ENCODE peak calls at places on chromosomes 2 and 18, in four cellular contexts. Z is A673, J is MM.1S, K is adrenal gland. V is an unnamed sample.

GRCh38 chr2:76667764-76668163 is 854.4 kb downstream of the LRRTM4 start:
- DNase-seq in Z (no peak), J (no peak), K (no peak), V (no peak)

GRCh38 chr18:13376841-13377351 is 158.3 kb downstream of the LDLRAD4 start:
- DNase-seq in Z (no peak), J (no peak), K (peak), V (no peak)

GRCh38 chr2:160666019-160666676 is 172.5 kb upstream of the RBMS1 start:
- DNase-seq in Z (peak), J (peak), K (no peak), V (peak)

GRCh38 chr18:58611471-58612131 is 17.3 kb downstream of the ALPK2 start:
- DNase-seq in Z (peak), J (no peak), K (no peak), V (peak)

GRCh38 chr18:5196253-5197031 is 615 bp downstream of the AKAIN1 start:
- DNase-seq in Z (no peak), J (no peak), K (peak), V (no peak)

GRCh38 chr2:46260305-46260704 is 36.9 kb upstream of the EPAS1 start:
- DNase-seq in Z (no peak), J (no peak), K (no peak), V (no peak)

GRCh38 chr2:45823723-45824206 is 172.3 kb downstream of the PRKCE start:
- DNase-seq in Z (no peak), J (no peak), K (peak), V (no peak)

GRCh38 chr2:120867290-120868231 is 131.9 kb downstream of the GLI2 start:
- DNase-seq in Z (peak), J (no peak), K (peak), V (no peak)

GRCh38 chr2:113075030-113075429 is 7.3 kb downstream of the IL1F10 start:
- DNase-seq in Z (no peak), J (no peak), K (no peak), V (no peak)

GRCh38 chr18:53944721-53945120 is 279.7 kb downstream of the MBD2 start:
- DNase-seq in Z (no peak), J (no peak), K (no peak), V (no peak)

GRCh38 chr2:181973379-181973778 is 12.3 kb upstream of the PPP1R1C start:
- DNase-seq in Z (no peak), J (no peak), K (no peak), V (no peak)

GRCh38 chr18:74303936-74304335 is 11.7 kb upstream of the C18orf63 start:
- DNase-seq in Z (no peak), J (no peak), K (no peak), V (no peak)

GRCh38 chr2:45570671-45571334 is 40.3 kb downstream of the SRBD1 start:
- DNase-seq in Z (peak), J (no peak), K (no peak), V (no peak)

GRCh38 chr18:44599409-44599808 is 81.3 kb upstream of the SETBP1 start:
- DNase-seq in Z (peak), J (no peak), K (peak), V (no peak)

GRCh38 chr2:40093036-40093673 is 314.1 kb upstream of the THUMPD2 start:
- DNase-seq in Z (no peak), J (no peak), K (no peak), V (no peak)

GRCh38 chr18:48197819-48198218 is 211.4 kb downstream of the ZBTB7C start:
- DNase-seq in Z (no peak), J (no peak), K (no peak), V (no peak)

GRCh38 chr2:19355416-19355821 is 3.0 kb downstream of the OSR1 start:
- DNase-seq in Z (no peak), J (no peak), K (no peak), V (no peak)

GRCh38 chr2:233444501-233444900 is 90.2 kb downstream of the DGKD start:
- DNase-seq in Z (no peak), J (no peak), K (no peak), V (no peak)

GRCh38 chr2:219498280-219499057 is at the start of gene GMPPA:
- DNase-seq in Z (peak), J (peak), K (peak), V (peak)

GRCh38 chr18:26121476-26121875 is 12.2 kb upstream of the PSMA8 start:
- DNase-seq in Z (no peak), J (no peak), K (no peak), V (no peak)

GRCh38 chr2:149808556-149808955 is 221.0 kb upstream of the MMADHC start:
- DNase-seq in Z (no peak), J (no peak), K (no peak), V (no peak)

GRCh38 chr2:43083278-43083677 is 143.1 kb downstream of the ZFP36L2 start:
- DNase-seq in Z (no peak), J (no peak), K (peak), V (no peak)

GRCh38 chr2:100754951-100755350 is 65.0 kb upstream of the NPAS2 start:
- DNase-seq in Z (no peak), J (no peak), K (no peak), V (no peak)

GRCh38 chr2:212441821-212442220 is 96.8 kb downstream of the ERBB4 start:
- DNase-seq in Z (no peak), J (no peak), K (no peak), V (no peak)

GRCh38 chr2:141957827-141958440 is 172.9 kb downstream of the LRP1B start:
- DNase-seq in Z (peak), J (no peak), K (no peak), V (no peak)

GRCh38 chr2:140122001-140122400 is 1341.8 kb upstream of the NXPH2 start:
- DNase-seq in Z (no peak), J (no peak), K (no peak), V (no peak)

GRCh38 chr2:140797718-140798117 is 1333.1 kb downstream of the LRP1B start:
- DNase-seq in Z (no peak), J (peak), K (no peak), V (no peak)

GRCh38 chr2:119431155-119431975 is at the start of gene TMEM37:
- DNase-seq in Z (peak), J (peak), K (peak), V (no peak)

GRCh38 chr2:149617476-149617875 is 29.9 kb upstream of the MMADHC start:
- DNase-seq in Z (no peak), J (no peak), K (no peak), V (no peak)

GRCh38 chr2:130762031-130762909 is 6.9 kb downstream of the AMER3 start:
- DNase-seq in Z (no peak), J (no peak), K (peak), V (no peak)

GRCh38 chr2:65320042-65320711 is 92.5 kb downstream of the ACTR2 start:
- DNase-seq in Z (peak), J (no peak), K (peak), V (peak)

GRCh38 chr18:66046025-66046602 is 295.3 kb downstream of the CDH7 start:
- DNase-seq in Z (no peak), J (peak), K (no peak), V (no peak)

GRCh38 chr2:96175951-96176350 is 30.7 kb upstream of the DUSP2 start:
- DNase-seq in Z (no peak), J (no peak), K (peak), V (peak)

GRCh38 chr2:28350791-28351285 is 41.8 kb upstream of the FOSL2 start:
- DNase-seq in Z (no peak), J (no peak), K (no peak), V (no peak)

GRCh38 chr18:49668583-49669290 is 106.9 kb downstream of the LIPG start:
- DNase-seq in Z (peak), J (no peak), K (no peak), V (no peak)

GRCh38 chr2:240868286-240869108 is at the start of gene AGXT:
- DNase-seq in Z (peak), J (no peak), K (no peak), V (peak)

GRCh38 chr2:236866542-236867340 is 218.9 kb upstream of the COPS8 start:
- DNase-seq in Z (no peak), J (no peak), K (peak), V (no peak)

GRCh38 chr2:200300650-200301314 is 5.7 kb upstream of the SPATS2L start:
- DNase-seq in Z (no peak), J (no peak), K (no peak), V (no peak)
- TF ChIP-seq CTCF in Z (no peak), J (no peak), K (no peak), V (no peak)

DNA sequence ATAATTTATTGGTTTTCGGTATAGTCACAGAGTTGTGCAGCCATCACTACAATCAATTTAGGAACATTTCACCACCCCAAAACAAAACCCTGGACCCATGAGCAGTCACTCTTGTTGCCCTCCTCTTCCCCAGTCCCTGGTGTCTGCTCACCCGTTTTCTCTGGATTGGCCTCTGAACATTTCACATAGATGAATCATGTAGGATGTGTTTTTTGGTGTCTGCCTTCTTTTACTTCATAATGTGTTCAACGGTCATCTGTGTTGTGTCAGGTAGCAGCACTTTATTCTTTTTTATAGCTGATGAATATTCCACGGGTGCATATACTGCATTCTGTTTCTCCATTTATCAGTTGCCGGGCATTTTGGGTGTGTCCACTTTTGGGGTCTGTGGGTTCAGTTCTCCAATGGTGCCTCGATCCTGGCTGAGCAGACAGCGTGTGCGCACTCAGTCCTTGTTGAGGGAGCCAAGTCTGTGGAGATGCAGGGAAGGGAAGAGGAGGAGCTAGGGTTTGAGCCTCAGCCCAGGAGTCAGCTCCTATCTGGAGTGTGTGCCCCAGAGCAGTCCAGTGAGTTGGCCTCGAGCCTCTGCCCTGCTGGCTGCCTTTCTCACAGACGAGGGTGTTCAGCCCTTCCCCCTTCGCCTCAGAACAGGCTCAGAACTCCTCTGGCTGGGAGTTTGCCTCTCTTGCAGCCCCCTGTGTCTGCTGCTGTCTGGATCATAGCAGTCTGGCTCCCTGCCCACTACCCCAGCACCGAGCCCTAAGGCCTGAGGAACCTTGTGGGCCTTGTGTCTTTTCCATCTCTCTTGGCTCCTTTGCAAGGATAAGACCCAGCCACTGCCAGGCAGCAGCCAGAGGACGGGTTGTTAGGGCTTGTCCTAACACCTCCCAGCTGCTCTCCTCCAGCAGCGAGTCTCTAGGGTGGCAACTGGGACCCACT is 18.0 kb downstream of the C2orf74 start:
- DNase-seq in Z (peak), J (no peak), K (peak), V (peak)
- H3K4me3 ChIP-seq in Z (peak), J (no peak), K (no peak), V (peak)

DNA sequence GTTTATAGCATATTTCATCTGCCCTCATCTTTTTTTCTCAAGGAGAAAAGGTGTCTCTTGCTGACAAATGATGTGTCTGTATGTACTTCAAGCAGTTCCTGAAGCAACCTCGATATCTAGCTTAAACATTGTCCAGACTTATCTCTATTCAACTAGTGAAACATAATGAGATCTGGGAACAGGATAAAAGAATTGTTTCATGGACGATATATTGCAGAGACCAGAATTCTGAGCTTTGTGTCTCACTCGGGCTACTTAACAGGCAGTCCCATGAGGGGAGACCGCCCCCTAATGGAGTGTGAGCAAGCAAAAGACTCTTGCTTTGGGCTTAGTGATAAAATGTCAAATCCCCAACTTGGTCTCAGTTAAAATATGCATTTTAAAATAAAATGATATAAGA is 929.2 kb upstream of the SOX11 start:
- DNase-seq in Z (peak), J (no peak), K (peak), V (no peak)
- TF ChIP-seq CTCF in Z (peak), J (peak), K (peak), V (no peak)

GRCh38 chr18:8717011-8717770 is 11.8 kb downstream of the MTCL1 start:
- DNase-seq in Z (no peak), J (no peak), K (no peak), V (no peak)
- H3K4me3 ChIP-seq in Z (no peak), J (no peak), K (no peak), V (no peak)

GRCh38 chr2:16899958-16900357 is 234.3 kb upstream of the CYRIA start:
- DNase-seq in Z (no peak), J (no peak), K (no peak), V (no peak)

DNA sequence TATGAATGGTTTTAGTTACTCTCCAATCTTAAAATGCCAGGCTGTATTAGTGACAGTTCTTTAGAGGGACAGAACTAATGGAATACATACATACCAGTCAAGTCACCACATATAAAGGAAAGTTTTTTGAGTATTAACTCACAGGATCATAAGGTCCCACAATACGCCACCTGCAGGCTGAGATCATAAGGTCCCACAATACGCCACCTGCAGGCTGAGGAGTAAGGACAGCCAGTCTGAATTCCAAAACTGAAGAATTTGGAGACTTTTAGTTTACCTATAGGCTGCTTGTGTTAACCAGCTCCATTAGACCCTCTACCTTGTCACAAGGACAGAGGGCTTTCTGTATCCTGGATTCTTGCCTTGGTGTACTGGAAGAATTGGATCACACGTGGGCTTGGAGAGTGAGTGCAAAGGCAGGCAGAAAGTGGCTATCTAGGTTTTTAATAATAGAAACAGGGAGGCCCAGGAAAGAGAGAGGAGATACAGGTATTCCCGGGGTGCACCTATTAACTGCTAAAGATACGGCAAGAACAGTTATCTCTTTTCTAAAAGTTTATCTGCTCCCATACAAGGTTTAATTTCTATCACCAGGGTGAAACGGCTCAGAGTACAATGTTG is 234.9 kb upstream of the CYRIA start:
- DNase-seq in Z (peak), J (peak), K (no peak), V (no peak)
- TF ChIP-seq CTCF in Z (peak), J (peak), K (peak), V (peak)

V was measured in AG09309.